ENCODE peak calls at places on chromosomes 11 and 22, in ten cellular contexts. T is upper lobe of right lung, P is cardiac muscle cell, F is iPS DF 6.9, Y is uterus, O is heart right ventricle, D is small intestine, M is neural progenitor cell, N is neuronal stem cell, L is pancreas. R is an unnamed sample. For H3K9me3, the result is how much of the 10 kb centered on the place peaks cover.

GRCh38 chr11:26330255-26330654 is 1.7 kb upstream of the ANO3 start:
- DNase-seq in T (no peak), P (no peak), F (no peak), Y (no peak), O (no peak), D (no peak), M (no peak), N (no peak), L (no peak), R (no peak)

GRCh38 chr22:19086417-19086816 is 35.8 kb downstream of the DGCR2 start:
- DNase-seq in T (peak), P (no peak), F (no peak), Y (no peak), O (no peak), D (no peak), M (no peak), N (no peak), L (no peak), R (no peak)

GRCh38 chr11:74468058-74468457 is 709 bp upstream of the KCNE3 start:
- DNase-seq in T (no peak), P (no peak), F (no peak), Y (no peak), O (no peak), D (no peak), M (no peak), N (no peak), L (no peak), R (no peak)

GRCh38 chr11:68471360-68472340 is 11.1 kb downstream of the PPP6R3 start:
- DNase-seq in T (no peak), P (peak), F (no peak), Y (no peak), O (no peak), D (peak), M (no peak), N (no peak), L (no peak), R (no peak)

GRCh38 chr11:4697583-4697982 is at the start of gene OR51E2:
- DNase-seq in T (no peak), P (no peak), F (no peak), Y (no peak), O (no peak), D (no peak), M (peak), N (no peak), L (no peak), R (no peak)

GRCh38 chr11:35934981-35935380 is 8.9 kb upstream of the LDLRAD3 start:
- DNase-seq in T (no peak), P (no peak), F (no peak), Y (no peak), O (no peak), D (no peak), M (no peak), N (no peak), L (no peak), R (no peak)

GRCh38 chr11:3088806-3089205 is 31.6 kb upstream of the CARS1 start:
- DNase-seq in T (peak), P (no peak), F (no peak), Y (no peak), O (no peak), D (no peak), M (no peak), N (no peak), L (no peak), R (no peak)

GRCh38 chr22:33896801-33897620 is 23.3 kb downstream of the LARGE1 start:
- DNase-seq in T (no peak), P (peak), F (peak), Y (no peak), O (no peak), D (no peak), M (no peak), N (no peak), L (no peak), R (no peak)

GRCh38 chr11:11843233-11843632 is 1.5 kb downstream of the USP47 start:
- DNase-seq in T (no peak), P (peak), F (no peak), Y (no peak), O (no peak), D (peak), M (peak), N (no peak), L (no peak), R (no peak)

GRCh38 chr11:118448294-118448693 is 12.0 kb downstream of the KMT2A start:
- DNase-seq in T (no peak), P (peak), F (no peak), Y (no peak), O (no peak), D (no peak), M (no peak), N (no peak), L (no peak), R (no peak)

GRCh38 chr11:93213622-93214021 is 15.8 kb upstream of the SLC36A4 start:
- DNase-seq in T (no peak), P (no peak), F (no peak), Y (no peak), O (no peak), D (no peak), M (no peak), N (no peak), L (no peak), R (no peak)

GRCh38 chr22:30643055-30643875 is 7.7 kb downstream of the SLC35E4 start:
- DNase-seq in T (no peak), P (no peak), F (no peak), Y (no peak), O (peak), D (no peak), M (no peak), N (no peak), L (no peak), R (no peak)

GRCh38 chr11:134579709-134580634 is 167.9 kb upstream of the B3GAT1 start:
- DNase-seq in T (peak), P (no peak), F (no peak), Y (no peak), O (no peak), D (peak), M (no peak), N (no peak), L (no peak), R (no peak)

DNA sequence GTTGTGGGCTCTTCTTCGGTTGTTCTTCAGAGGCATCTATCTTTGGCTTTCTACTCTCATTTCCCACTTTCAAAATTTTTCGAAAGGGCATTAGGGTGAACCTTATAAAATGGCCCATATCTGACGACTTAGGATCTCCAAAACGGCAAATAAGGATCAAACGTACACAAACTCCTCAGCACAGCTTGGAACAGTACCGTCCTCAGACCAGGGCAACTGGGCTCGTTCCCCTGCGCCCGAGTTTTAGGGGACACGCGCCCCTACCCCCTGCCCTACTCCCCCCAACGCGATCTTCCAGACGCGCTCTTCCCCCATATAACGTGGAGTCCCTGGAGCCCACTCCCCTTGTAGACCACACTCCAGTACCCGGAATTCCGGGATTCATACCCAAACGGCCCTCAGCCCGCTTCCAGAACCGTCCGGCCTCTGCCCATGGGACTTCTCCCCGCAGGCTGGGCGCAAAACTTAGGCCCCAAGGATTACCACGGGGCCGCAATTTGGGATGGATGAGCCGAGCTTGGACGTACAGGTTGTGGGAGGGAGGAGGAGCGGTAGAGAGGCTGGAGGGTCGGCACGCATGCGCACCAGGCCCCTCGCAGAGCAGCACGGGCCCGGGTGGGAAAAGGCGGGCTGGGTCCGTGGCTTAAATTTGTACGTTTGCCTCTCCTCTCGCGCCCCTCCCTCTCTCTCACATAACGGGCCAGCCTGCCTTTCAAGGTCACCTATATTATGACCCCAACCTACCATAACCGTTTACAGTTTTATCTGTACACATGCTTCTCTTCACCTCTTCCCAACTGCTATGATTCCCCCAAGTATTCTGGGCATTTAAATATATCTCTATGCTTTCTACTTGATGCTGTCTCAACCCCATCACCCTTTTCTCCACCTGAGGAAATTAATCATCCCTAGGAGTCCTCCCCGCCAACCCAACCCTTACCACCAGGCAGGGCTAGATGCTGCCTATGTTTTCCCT is 3.4 kb downstream of the CCDC89 start:
- DNase-seq in T (peak), P (peak), F (no peak), Y (peak), O (peak), D (no peak), M (no peak), N (no peak), L (peak), R (peak)
- H3K27ac ChIP-seq in T (peak), P (no peak), F (no peak), Y (peak), O (peak), D (no peak), M (no peak), N (no peak), L (no peak), R (no peak)

GRCh38 chr22:47780281-47780875 is 1017.9 kb downstream of the TBC1D22A start:
- DNase-seq in T (no peak), P (no peak), F (no peak), Y (no peak), O (no peak), D (no peak), M (no peak), N (no peak), L (no peak), R (no peak)
- H3K9me3 ChIP-seq in T (under half), P (under half), F (under half), Y (under half), O (under half), D (under half), M (under half), N (under half), L (under half), R (under half)

DNA sequence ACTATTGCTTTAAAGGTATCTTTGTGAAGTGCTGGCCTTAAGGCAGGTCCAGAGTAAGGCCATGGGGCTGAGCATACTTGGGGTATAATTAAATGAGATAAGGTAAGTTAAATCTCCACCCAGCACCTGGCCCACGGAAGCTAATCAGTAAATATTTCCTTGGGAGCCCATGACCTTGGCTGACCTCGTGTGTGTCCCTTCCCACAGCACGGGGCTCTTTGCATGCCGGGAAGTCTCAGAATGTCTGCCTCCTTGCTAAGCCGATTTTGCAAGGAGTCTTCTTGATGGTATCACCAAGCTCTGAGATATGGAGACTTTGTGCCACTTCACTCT is 46.5 kb downstream of the ADM start:
- DNase-seq in T (no peak), P (no peak), F (no peak), Y (no peak), O (peak), D (no peak), M (no peak), N (no peak), L (peak), R (no peak)
- H3K4me3 ChIP-seq in T (no peak), P (no peak), F (no peak), Y (no peak), O (no peak), D (no peak), M (peak), N (no peak), L (peak), R (no peak)

DNA sequence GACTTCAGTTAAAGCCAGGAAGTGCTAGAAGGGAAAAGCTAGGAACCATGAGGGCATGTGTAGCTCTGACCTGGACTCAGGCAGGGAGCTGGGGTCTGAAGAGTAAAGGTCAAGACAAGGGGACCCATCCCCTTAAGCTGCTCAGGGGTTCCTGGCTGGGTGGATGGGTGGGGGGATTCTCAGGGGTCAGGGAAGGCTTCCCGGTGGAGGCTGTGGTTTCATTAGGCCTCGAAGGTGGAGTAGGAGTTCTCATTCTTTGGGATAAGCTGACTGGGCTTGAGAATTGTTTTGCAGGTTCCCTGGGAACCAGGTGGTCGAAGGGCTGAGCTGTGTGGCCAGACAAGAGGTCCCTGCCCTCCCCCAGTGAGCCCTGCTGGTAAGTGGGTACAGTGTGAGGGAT is 1.2 kb downstream of the PHETA2 start:
- DNase-seq in T (no peak), P (no peak), F (no peak), Y (no peak), O (no peak), D (no peak), M (no peak), N (no peak), L (no peak), R (no peak)
- H3K27ac ChIP-seq in T (peak), P (no peak), F (no peak), Y (peak), O (peak), D (no peak), M (no peak), N (no peak), L (peak), R (peak)

R was measured in left lung.